ENCODE peak calls at places on chromosome 4, in five cellular contexts. U is HepG2, J is K562, F is GM12878, M is H1. G is an unnamed sample.
A peak's percentile ranks its signal among the peaks of the same experiment; 100 is the strongest.

GRCh38 chr4:40363382-40363920 is 28.3 kb downstream of the CHRNA9 start:
- DNase-seq in U (no peak), J (no peak), M (no peak), F (no peak), G (no peak)

GRCh38 chr4:90074322-90074886 is 52.8 kb upstream of the CCSER1 start:
- DNase-seq in M (no peak), J (no peak), F (no peak), U (no peak), G (no peak)

GRCh38 chr4:138181288-138181687 is 60.9 kb downstream of the SLC7A11 start:
- DNase-seq in U (no peak), M (no peak), J (no peak), F (no peak), G (no peak)

GRCh38 chr4:154492288-154492687 is 689 bp upstream of the DCHS2 start:
- DNase-seq in F (no peak), M (no peak), J (no peak), U (no peak), G (no peak)

GRCh38 chr4:36128689-36129088 is 115.6 kb downstream of the ARAP2 start:
- DNase-seq in M (no peak), U (no peak), F (no peak), J (no peak), G (no peak)

GRCh38 chr4:151098191-151098590 is 1.2 kb upstream of the RPS3A start:
- DNase-seq in U (no peak), J (no peak), F (no peak), M (no peak), G (no peak)

GRCh38 chr4:93384897-93385296 is 443.7 kb upstream of the ATOH1 start:
- DNase-seq in M (no peak), F (no peak), J (no peak), U (no peak), G (no peak)

GRCh38 chr4:27350161-27350560 is 489.5 kb downstream of the STIM2 start:
- DNase-seq in J (peak; percentile 12), F (no peak), U (no peak), M (no peak), G (peak; percentile 37)

GRCh38 chr4:83115656-83116285 is 1.2 kb upstream of the PLAC8 start:
- DNase-seq in J (no peak), F (no peak), M (no peak), U (no peak), G (no peak)

GRCh38 chr4:78691333-78691732 is 84.8 kb upstream of the BMP2K start:
- DNase-seq in F (no peak), J (peak; percentile 45), U (no peak), M (no peak), G (no peak)

GRCh38 chr4:11724731-11725130 is 296.0 kb upstream of the HS3ST1 start:
- DNase-seq in J (no peak), U (no peak), F (no peak), M (no peak), G (no peak)

GRCh38 chr4:145824469-145824868 is 114.2 kb downstream of the ZNF827 start:
- DNase-seq in U (no peak), F (no peak), M (peak; percentile 49), J (peak; percentile 14), G (no peak)

GRCh38 chr4:126182801-126183200 is 868.0 kb downstream of the FAT4 start:
- DNase-seq in M (no peak), F (no peak), J (no peak), U (no peak), G (no peak)

GRCh38 chr4:71303850-71304249 is 35.0 kb upstream of the SLC4A4 start:
- DNase-seq in F (no peak), J (no peak), U (no peak), M (no peak), G (no peak)

GRCh38 chr4:128709268-128709667 is 100.2 kb upstream of the JADE1 start:
- DNase-seq in M (no peak), U (no peak), J (no peak), F (no peak), G (no peak)

GRCh38 chr4:123830920-123831319 is 434.3 kb downstream of the SPRY1 start:
- DNase-seq in M (no peak), J (no peak), U (no peak), F (no peak), G (no peak)

GRCh38 chr4:183444953-183445543 is 612 bp downstream of the CDKN2AIP start:
- DNase-seq in U (no peak), M (no peak), F (no peak), J (peak; percentile 51), G (no peak)

GRCh38 chr4:56999751-57000150 is 21.1 kb downstream of the POLR2B start:
- DNase-seq in U (no peak), J (no peak), F (no peak), M (no peak), G (no peak)

GRCh38 chr4:121998024-121998423 is 46.2 kb upstream of the TRPC3 start:
- DNase-seq in U (no peak), J (no peak), F (no peak), M (no peak), G (no peak)

GRCh38 chr4:73446336-73446938 is 10.4 kb downstream of the AFP start:
- DNase-seq in F (no peak), U (peak; percentile 78), M (no peak), J (peak; percentile 53), G (peak; percentile 48)

GRCh38 chr4:80265571-80266266 is 745 bp upstream of the FGF5 start:
- DNase-seq in J (peak; percentile 49), M (no peak), U (no peak), F (no peak), G (no peak)

GRCh38 chr4:60345397-60345796 is 854.7 kb upstream of the ADGRL3 start:
- DNase-seq in J (no peak), U (no peak), M (no peak), F (no peak), G (no peak)

GRCh38 chr4:74157116-74157742 is 689 bp upstream of the MTHFD2L start:
- DNase-seq in F (no peak), J (peak; percentile 11), U (peak; percentile 12), M (no peak), G (no peak)

GRCh38 chr4:92305148-92305877 is 1.5 kb downstream of the GRID2 start:
- DNase-seq in M (peak; percentile 93), U (no peak), J (no peak), F (no peak), G (peak; percentile 22)

GRCh38 chr4:74390677-74391076 is 25.7 kb downstream of the EREG start:
- DNase-seq in U (no peak), M (no peak), J (no peak), F (no peak), G (no peak)

GRCh38 chr4:176999943-177000543 is 207.3 kb upstream of the VEGFC start:
- DNase-seq in M (no peak), F (no peak), U (no peak), J (no peak), G (no peak)

GRCh38 chr4:26076000-26076587 is 162.1 kb downstream of the SMIM20 start:
- DNase-seq in U (no peak), J (no peak), M (no peak), F (peak; percentile 84), G (no peak)

GRCh38 chr4:141133146-141134006 is at the start of gene RNF150:
- DNase-seq in U (peak; percentile 65), J (peak; percentile 34), M (peak; percentile 84), F (peak; percentile 9), G (no peak)

DNA sequence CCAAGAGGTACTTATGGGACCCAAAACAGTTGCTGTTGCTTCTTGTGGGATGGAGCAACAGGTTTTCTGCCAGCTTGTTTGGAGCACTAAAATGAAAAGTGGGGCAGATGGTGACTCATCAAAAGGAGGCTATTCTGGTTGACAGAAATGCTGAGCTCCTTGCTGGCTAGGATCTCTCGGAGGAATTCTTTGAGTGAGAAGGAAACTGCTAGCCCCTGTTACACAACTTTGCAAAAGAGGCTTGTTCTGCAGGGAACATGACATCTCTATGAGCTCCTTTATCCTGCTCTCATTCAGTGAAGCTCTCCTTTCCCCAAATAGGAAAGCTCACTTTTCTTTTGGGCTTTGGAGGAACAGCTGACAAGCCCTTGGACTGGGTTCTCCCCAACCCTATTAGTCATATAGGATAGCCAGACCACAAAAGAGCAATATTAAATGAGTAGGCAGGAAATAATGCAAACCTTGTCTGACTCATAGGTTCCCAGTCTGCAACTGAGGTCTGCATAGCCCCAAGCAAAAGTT is 108.3 kb downstream of the CDS1 start:
- DNase-seq in J (peak; percentile 11), F (no peak), M (no peak), U (no peak), G (peak; percentile 86)
- TF ChIP-seq ATF3 in J (peak; percentile 75), F (no peak), M (no peak), U (no peak), G (peak; percentile 80)

DNA sequence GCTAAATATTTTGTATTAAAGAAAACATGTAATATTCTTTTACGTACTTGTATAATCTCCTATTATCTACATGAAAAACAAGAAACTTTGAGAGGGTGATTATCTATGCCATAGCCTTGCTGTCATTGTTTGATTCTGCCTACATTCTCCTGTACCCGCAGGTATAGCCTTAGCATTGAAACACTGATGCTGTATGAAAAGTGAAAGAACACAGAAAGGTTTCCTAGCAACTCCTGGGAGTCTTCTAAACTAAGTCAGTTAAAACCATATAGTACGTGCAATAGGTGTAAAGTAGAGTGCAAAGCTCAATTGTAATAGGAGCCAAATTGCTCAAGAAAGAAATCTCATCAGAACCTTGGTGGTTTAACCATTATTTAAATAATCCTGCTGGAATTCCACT is 489.6 kb downstream of the PCDH10 start:
- DNase-seq in U (no peak), J (no peak), M (no peak), F (no peak), G (no peak)
- TF ChIP-seq RAD21 in U (no peak), J (no peak), M (no peak), F (no peak), G (no peak)

DNA sequence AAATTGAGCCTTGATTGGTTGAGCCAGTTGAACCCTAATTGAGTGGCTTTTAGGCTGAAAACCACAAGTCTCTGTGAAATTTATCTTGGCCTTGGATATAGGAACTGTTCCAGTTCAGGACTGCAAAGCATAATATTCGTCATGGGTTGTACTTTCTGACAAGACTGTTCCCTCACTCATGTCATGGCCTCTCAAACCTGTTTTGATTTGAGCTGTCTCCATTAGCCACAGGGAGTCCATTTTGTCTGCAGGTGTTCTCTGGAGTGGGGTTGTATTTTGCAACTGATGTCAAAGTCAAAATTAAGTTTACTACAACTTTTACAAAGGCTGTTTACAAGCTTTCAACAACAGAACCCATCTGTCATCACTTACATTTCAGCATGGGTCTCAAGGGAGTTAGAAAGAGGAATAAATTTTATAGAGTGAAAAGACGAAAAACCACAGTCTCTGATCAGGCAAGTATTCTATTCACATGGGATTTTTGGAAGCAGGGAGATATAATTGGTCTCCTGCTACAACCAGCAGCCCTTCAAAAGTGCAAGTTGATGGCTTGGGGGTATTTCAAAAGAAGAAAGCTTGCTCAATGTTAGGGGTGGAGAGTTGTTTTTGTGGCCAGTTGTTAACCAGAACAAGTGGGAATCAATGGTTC is 1716.3 kb downstream of the C4orf33 start:
- DNase-seq in J (no peak), M (no peak), F (no peak), U (no peak), G (no peak)
- TF ChIP-seq ATF3 in J (no peak), M (no peak), F (no peak), U (no peak), G (no peak)

GRCh38 chr4:156773648-156774357 is 197.8 kb downstream of the PDGFC start:
- DNase-seq in M (no peak), U (no peak), J (no peak), F (no peak), G (no peak)

GRCh38 chr4:156774422-156774821 is 197.2 kb downstream of the PDGFC start:
- DNase-seq in J (no peak), F (no peak), M (no peak), U (peak; percentile 34), G (no peak)

GRCh38 chr4:156767911-156768415 is 203.6 kb downstream of the PDGFC start:
- DNase-seq in U (no peak), M (no peak), J (no peak), F (no peak), G (no peak)

GRCh38 chr4:156766846-156767245 is 204.8 kb downstream of the PDGFC start:
- DNase-seq in J (no peak), U (no peak), M (no peak), F (no peak), G (no peak)

GRCh38 chr4:156771171-156771837 is 200.3 kb downstream of the PDGFC start:
- DNase-seq in M (no peak), U (peak; percentile 36), F (no peak), J (no peak), G (peak; percentile 51)
- TF ChIP-seq RAD21 in M (no peak), U (no peak), F (no peak), J (no peak), G (no peak)